ENCODE peak calls at places on chromosomes 4 and X, in five cellular contexts. C, K, V, Q and F are unnamed samples.
A peak's percentile ranks its signal among the peaks of the same experiment; 100 is the strongest.

GRCh38 chr4:76498550-76498949 is 63.5 kb downstream of the SHROOM3 start:
- DNase-seq in K (no peak), V (no peak), Q (no peak), C (no peak), F (no peak)

GRCh38 chrX:45445745-45446412 is 245.2 kb upstream of the DIPK2B start:
- DNase-seq in K (peak; percentile 77), C (no peak), V (no peak), Q (peak; percentile 82), F (peak; percentile 87)

GRCh38 chr4:26108024-26108423 is 194.0 kb downstream of the SMIM20 start:
- DNase-seq in V (no peak), Q (no peak), K (no peak), C (no peak), F (no peak)

GRCh38 chr4:150302553-150302952 is 224.3 kb downstream of the DCLK2 start:
- DNase-seq in K (peak; percentile 96), C (no peak), Q (peak; percentile 97), V (no peak), F (peak; percentile 96)

GRCh38 chr4:66943117-66943516 is 602.2 kb downstream of the CENPC start:
- DNase-seq in C (no peak), Q (no peak), V (no peak), K (no peak), F (no peak)

GRCh38 chr4:151199496-151200190 is 77.3 kb upstream of the PRSS48 start:
- DNase-seq in C (no peak), V (no peak), Q (no peak), K (no peak), F (no peak)

GRCh38 chr4:56861365-56861764 is 39.9 kb upstream of the SPINK2 start:
- DNase-seq in Q (no peak), C (no peak), V (no peak), K (peak; percentile 6), F (peak; percentile 54)

GRCh38 chr4:119207051-119207450 is 5.5 kb upstream of the USP53 start:
- DNase-seq in C (no peak), V (no peak), Q (peak; percentile 51), K (no peak), F (peak; percentile 95)

GRCh38 chr4:20512053-20512810 is 188.0 kb upstream of the PACRGL start:
- DNase-seq in Q (peak; percentile 9), V (no peak), K (no peak), C (no peak), F (no peak)

GRCh38 chr4:38306482-38307071 is 346.4 kb downstream of the PTTG2 start:
- DNase-seq in V (no peak), C (no peak), K (no peak), Q (no peak), F (no peak)

GRCh38 chr4:30912098-30912719 is 192.0 kb downstream of the PCDH7 start:
- DNase-seq in C (no peak), V (no peak), K (peak; percentile 9), Q (peak; percentile 2), F (peak; percentile 23)

GRCh38 chr4:145623831-145624230 is 4.6 kb downstream of the MMAA start:
- DNase-seq in Q (peak; percentile 44), V (no peak), K (peak; percentile 39), C (no peak), F (no peak)

GRCh38 chrX:39175418-39176057 is 374.3 kb downstream of the MID1IP1 start:
- DNase-seq in Q (no peak), V (no peak), C (no peak), K (no peak), F (no peak)

GRCh38 chr4:67565284-67565683 is 6.8 kb downstream of the STAP1 start:
- DNase-seq in Q (peak; percentile 26), K (no peak), C (no peak), V (no peak), F (peak; percentile 72)

GRCh38 chrX:13495232-13495631 is 74.2 kb upstream of the EGFL6 start:
- DNase-seq in V (no peak), C (no peak), Q (no peak), K (no peak), F (no peak)

GRCh38 chr4:7335363-7336066 is 99.2 kb downstream of the PSAPL1 start:
- DNase-seq in Q (peak; percentile 21), C (peak; percentile 38), K (peak; percentile 13), V (no peak), F (peak; percentile 3)

GRCh38 chr4:8090312-8090711 is 68.3 kb downstream of the ABLIM2 start:
- DNase-seq in V (no peak), C (no peak), K (no peak), Q (peak; percentile 60), F (peak; percentile 13)

GRCh38 chrX:11770320-11770719 is 12.3 kb downstream of the MSL3 start:
- DNase-seq in C (peak; percentile 51), K (peak; percentile 60), Q (peak; percentile 68), V (no peak), F (peak; percentile 39)

GRCh38 chr4:124939908-124940307 is 227.4 kb upstream of the ANKRD50 start:
- DNase-seq in C (no peak), K (no peak), V (no peak), Q (no peak), F (no peak)

GRCh38 chr4:137451150-137451850 is 81.0 kb downstream of the PCDH18 start:
- DNase-seq in C (no peak), K (no peak), Q (no peak), V (no peak), F (no peak)

GRCh38 chr4:186227221-186227620 is at the start of gene KLKB1:
- DNase-seq in V (no peak), C (no peak), K (no peak), Q (peak; percentile 51), F (no peak)

GRCh38 chrX:49162620-49163019 is at the start of gene MAGIX:
- DNase-seq in K (no peak), Q (no peak), C (no peak), V (no peak), F (no peak)

GRCh38 chrX:69154051-69154450 is 11.2 kb downstream of the PJA1 start:
- DNase-seq in V (no peak), K (no peak), Q (no peak), C (no peak), F (no peak)

GRCh38 chrX:22025751-22026150 is 6.4 kb upstream of the PHEX start:
- DNase-seq in K (no peak), V (no peak), Q (peak; percentile 12), C (no peak), F (peak; percentile 12)

GRCh38 chr4:26015906-26016305 is 101.9 kb downstream of the SMIM20 start:
- DNase-seq in V (no peak), K (no peak), C (no peak), Q (no peak), F (no peak)

GRCh38 chr4:19936471-19936870 is 315.2 kb upstream of the SLIT2 start:
- DNase-seq in Q (peak; percentile 73), K (peak; percentile 58), C (no peak), V (no peak), F (peak; percentile 90)

GRCh38 chr4:76083386-76083785 is 8.9 kb downstream of the ART3 start:
- DNase-seq in K (no peak), Q (no peak), C (no peak), V (no peak), F (no peak)

GRCh38 chrX:153828723-153829548 is 1.4 kb downstream of the PDZD4 start:
- DNase-seq in V (no peak), K (peak; percentile 9), Q (no peak), C (no peak), F (no peak)

GRCh38 chrX:51332188-51332942 is at the start of gene NUDT10:
- DNase-seq in C (no peak), K (peak; percentile 12), Q (no peak), V (peak; percentile 57), F (peak; percentile 24)

GRCh38 chrX:70175338-70175737 is 1.9 kb upstream of the DGAT2L6 start:
- DNase-seq in Q (no peak), K (no peak), C (no peak), V (no peak), F (no peak)

GRCh38 chr4:164203476-164203875 is 550.5 kb upstream of the SMIM31 start:
- DNase-seq in K (no peak), V (no peak), Q (no peak), C (no peak), F (no peak)

GRCh38 chrX:109934935-109935334 is 68.0 kb upstream of the TMEM164 start:
- DNase-seq in C (no peak), V (no peak), K (no peak), Q (peak; percentile 88), F (peak; percentile 65)

GRCh38 chrX:133897593-133898163 is 87.7 kb downstream of the GPC3 start:
- DNase-seq in V (no peak), K (no peak), C (no peak), Q (no peak), F (no peak)

GRCh38 chr4:2767046-2767704 is 11.0 kb upstream of the TNIP2 start:
- DNase-seq in C (no peak), V (no peak), K (no peak), Q (no peak), F (no peak)

GRCh38 chr4:189548484-189549160 is 392.1 kb upstream of the FRG1 start:
- DNase-seq in Q (no peak), C (no peak), K (no peak), V (no peak), F (no peak)

GRCh38 chrX:135324463-135324862 is 15.2 kb downstream of the ETDC start:
- DNase-seq in Q (no peak), K (no peak), C (no peak), V (no peak), F (no peak)

GRCh38 chrX:109733658-109734022 is 583 bp upstream of the ACSL4 start:
- DNase-seq in Q (no peak), V (no peak), K (peak; percentile 18), C (no peak), F (peak; percentile 44)

GRCh38 chr4:155759372-155760252 is 791 bp downstream of the GUCY1B1 start:
- DNase-seq in C (peak; percentile 4), Q (peak; percentile 16), V (peak; percentile 73), K (peak; percentile 47), F (peak; percentile 78)

GRCh38 chr4:88308587-88308986 is 24.2 kb upstream of the PPM1K start:
- DNase-seq in Q (no peak), C (no peak), V (no peak), K (no peak), F (peak; percentile 3)

GRCh38 chrX:40097492-40098263 is at the start of gene BCOR:
- DNase-seq in K (peak; percentile 78), C (peak; percentile 68), Q (peak; percentile 61), V (peak; percentile 86), F (peak; percentile 48)